ENCODE peak calls at places on chromosomes 6 and 20, in eight cellular contexts. One of them, this sample, is unnamed.

GRCh38 chr6:2110504-2110903 is 134.9 kb downstream of the GMDS start:
- DNase-seq in CD4-positive, alpha-beta T cell: no peak
- DNase-seq in progenitor cell of endocrine pancreas: no peak
- DNase-seq in nephron progenitor cell: no peak
- DNase-seq in tibial nerve: no peak
- DNase-seq in left ventricle myocardium inferior: no peak
- DNase-seq in A549: no peak
- DNase-seq in ascending aorta: peak; percentile 86
- DNase-seq in this sample: no peak

GRCh38 chr6:27374824-27375612 is 13.5 kb upstream of the ZNF391 start:
- DNase-seq in CD4-positive, alpha-beta T cell: peak; percentile 65
- DNase-seq in progenitor cell of endocrine pancreas: peak; percentile 56
- DNase-seq in nephron progenitor cell: peak; percentile 80
- DNase-seq in tibial nerve: peak; percentile 32
- DNase-seq in left ventricle myocardium inferior: peak; percentile 79
- DNase-seq in A549: no peak
- DNase-seq in ascending aorta: peak; percentile 85
- DNase-seq in this sample: no peak

GRCh38 chr6:82322386-82322785 is 41.2 kb upstream of the TPBG start:
- DNase-seq in CD4-positive, alpha-beta T cell: no peak
- DNase-seq in progenitor cell of endocrine pancreas: no peak
- DNase-seq in nephron progenitor cell: no peak
- DNase-seq in tibial nerve: no peak
- DNase-seq in left ventricle myocardium inferior: no peak
- DNase-seq in A549: no peak
- DNase-seq in ascending aorta: no peak
- DNase-seq in this sample: no peak

GRCh38 chr20:10864076-10864672 is 190.4 kb upstream of the JAG1 start:
- DNase-seq in CD4-positive, alpha-beta T cell: no peak
- DNase-seq in progenitor cell of endocrine pancreas: no peak
- DNase-seq in nephron progenitor cell: no peak
- DNase-seq in tibial nerve: no peak
- DNase-seq in left ventricle myocardium inferior: peak; percentile 25
- DNase-seq in A549: no peak
- DNase-seq in ascending aorta: no peak
- DNase-seq in this sample: no peak

GRCh38 chr6:107153061-107153460 is 37.7 kb upstream of the BEND3 start:
- DNase-seq in CD4-positive, alpha-beta T cell: no peak
- DNase-seq in progenitor cell of endocrine pancreas: no peak
- DNase-seq in nephron progenitor cell: no peak
- DNase-seq in tibial nerve: no peak
- DNase-seq in left ventricle myocardium inferior: no peak
- DNase-seq in A549: no peak
- DNase-seq in ascending aorta: no peak
- DNase-seq in this sample: peak; percentile 8

GRCh38 chr6:160387887-160388286 is 39.7 kb downstream of the SLC22A3 start:
- DNase-seq in CD4-positive, alpha-beta T cell: no peak
- DNase-seq in progenitor cell of endocrine pancreas: no peak
- DNase-seq in nephron progenitor cell: no peak
- DNase-seq in tibial nerve: no peak
- DNase-seq in left ventricle myocardium inferior: no peak
- DNase-seq in A549: no peak
- DNase-seq in ascending aorta: no peak
- DNase-seq in this sample: no peak

GRCh38 chr6:100801036-100801435 is 80.1 kb downstream of the ASCC3 start:
- DNase-seq in CD4-positive, alpha-beta T cell: no peak
- DNase-seq in progenitor cell of endocrine pancreas: no peak
- DNase-seq in nephron progenitor cell: no peak
- DNase-seq in tibial nerve: no peak
- DNase-seq in left ventricle myocardium inferior: no peak
- DNase-seq in A549: no peak
- DNase-seq in ascending aorta: no peak
- DNase-seq in this sample: no peak

GRCh38 chr6:53322188-53323029 is 26.3 kb downstream of the ELOVL5 start:
- DNase-seq in CD4-positive, alpha-beta T cell: no peak
- DNase-seq in progenitor cell of endocrine pancreas: no peak
- DNase-seq in nephron progenitor cell: no peak
- DNase-seq in tibial nerve: no peak
- DNase-seq in left ventricle myocardium inferior: no peak
- DNase-seq in A549: no peak
- DNase-seq in ascending aorta: no peak
- DNase-seq in this sample: no peak

GRCh38 chr20:22583773-22584629 is at the start of gene FOXA2:
- DNase-seq in CD4-positive, alpha-beta T cell: no peak
- DNase-seq in progenitor cell of endocrine pancreas: peak; percentile 81
- DNase-seq in nephron progenitor cell: peak; percentile 42
- DNase-seq in tibial nerve: no peak
- DNase-seq in left ventricle myocardium inferior: no peak
- DNase-seq in A549: peak; percentile 75
- DNase-seq in ascending aorta: no peak
- DNase-seq in this sample: no peak

GRCh38 chr6:120764312-120764711 is 570.0 kb downstream of the TBC1D32 start:
- DNase-seq in CD4-positive, alpha-beta T cell: no peak
- DNase-seq in progenitor cell of endocrine pancreas: no peak
- DNase-seq in nephron progenitor cell: no peak
- DNase-seq in tibial nerve: no peak
- DNase-seq in left ventricle myocardium inferior: no peak
- DNase-seq in A549: no peak
- DNase-seq in ascending aorta: no peak
- DNase-seq in this sample: no peak
- TF ChIP-seq CTCF in CD4-positive, alpha-beta T cell: no peak
- TF ChIP-seq CTCF in progenitor cell of endocrine pancreas: no peak
- TF ChIP-seq CTCF in nephron progenitor cell: no peak
- TF ChIP-seq CTCF in tibial nerve: no peak
- TF ChIP-seq CTCF in left ventricle myocardium inferior: no peak
- TF ChIP-seq CTCF in A549: no peak
- TF ChIP-seq CTCF in ascending aorta: no peak
- TF ChIP-seq CTCF in this sample: no peak

GRCh38 chr20:2402271-2402980 is 21.7 kb downstream of the TGM6 start:
- DNase-seq in CD4-positive, alpha-beta T cell: no peak
- DNase-seq in progenitor cell of endocrine pancreas: no peak
- DNase-seq in nephron progenitor cell: no peak
- DNase-seq in tibial nerve: no peak
- DNase-seq in left ventricle myocardium inferior: no peak
- DNase-seq in A549: peak; percentile 58
- DNase-seq in ascending aorta: peak; percentile 9
- DNase-seq in this sample: peak; percentile 33
- TF ChIP-seq CTCF in CD4-positive, alpha-beta T cell: no peak
- TF ChIP-seq CTCF in progenitor cell of endocrine pancreas: peak; percentile 32
- TF ChIP-seq CTCF in nephron progenitor cell: peak; percentile 36
- TF ChIP-seq CTCF in tibial nerve: no peak
- TF ChIP-seq CTCF in left ventricle myocardium inferior: no peak
- TF ChIP-seq CTCF in A549: peak; percentile 54
- TF ChIP-seq CTCF in ascending aorta: no peak
- TF ChIP-seq CTCF in this sample: peak; percentile 52

DNA sequence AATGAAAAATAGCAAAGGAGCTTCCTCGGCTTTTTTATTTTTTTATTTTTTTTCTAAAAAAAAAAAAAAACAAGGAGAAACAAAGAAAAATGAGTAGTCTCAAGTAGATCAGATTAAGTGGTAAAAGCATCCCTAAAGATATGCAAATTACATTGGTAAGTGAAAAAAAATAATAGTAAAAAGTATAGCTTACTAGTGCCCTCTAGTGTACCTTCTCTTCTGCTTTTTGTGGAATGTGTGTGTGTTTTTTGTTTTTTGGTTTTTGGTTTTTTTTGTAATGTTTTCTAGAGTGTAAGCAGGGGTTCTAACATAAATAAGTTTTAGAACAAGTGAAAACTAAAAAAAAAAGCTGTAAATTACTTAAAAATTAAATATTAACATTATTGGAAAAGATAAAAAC is 1062.0 kb downstream of the HACE1 start:
- DNase-seq in CD4-positive, alpha-beta T cell: no peak
- DNase-seq in progenitor cell of endocrine pancreas: no peak
- DNase-seq in nephron progenitor cell: no peak
- DNase-seq in tibial nerve: no peak
- DNase-seq in left ventricle myocardium inferior: no peak
- DNase-seq in A549: no peak
- DNase-seq in ascending aorta: no peak
- DNase-seq in this sample: no peak
- TF ChIP-seq CTCF in CD4-positive, alpha-beta T cell: no peak
- TF ChIP-seq CTCF in progenitor cell of endocrine pancreas: peak; percentile 69
- TF ChIP-seq CTCF in nephron progenitor cell: peak; percentile 55
- TF ChIP-seq CTCF in tibial nerve: no peak
- TF ChIP-seq CTCF in left ventricle myocardium inferior: peak; percentile 16
- TF ChIP-seq CTCF in A549: peak; percentile 39
- TF ChIP-seq CTCF in ascending aorta: no peak
- TF ChIP-seq CTCF in this sample: no peak

GRCh38 chr20:36997121-36997520 is 45.6 kb upstream of the SAMHD1 start:
- DNase-seq in CD4-positive, alpha-beta T cell: no peak
- DNase-seq in progenitor cell of endocrine pancreas: no peak
- DNase-seq in nephron progenitor cell: no peak
- DNase-seq in tibial nerve: no peak
- DNase-seq in left ventricle myocardium inferior: no peak
- DNase-seq in A549: no peak
- DNase-seq in ascending aorta: no peak
- DNase-seq in this sample: no peak

GRCh38 chr20:36988494-36988966 is 37.0 kb upstream of the SAMHD1 start:
- DNase-seq in CD4-positive, alpha-beta T cell: peak; percentile 53
- DNase-seq in progenitor cell of endocrine pancreas: no peak
- DNase-seq in nephron progenitor cell: no peak
- DNase-seq in tibial nerve: no peak
- DNase-seq in left ventricle myocardium inferior: no peak
- DNase-seq in A549: no peak
- DNase-seq in ascending aorta: no peak
- DNase-seq in this sample: no peak

GRCh38 chr20:36991708-36992107 is 40.2 kb upstream of the SAMHD1 start:
- DNase-seq in CD4-positive, alpha-beta T cell: no peak
- DNase-seq in progenitor cell of endocrine pancreas: no peak
- DNase-seq in nephron progenitor cell: no peak
- DNase-seq in tibial nerve: no peak
- DNase-seq in left ventricle myocardium inferior: no peak
- DNase-seq in A549: no peak
- DNase-seq in ascending aorta: no peak
- DNase-seq in this sample: no peak

GRCh38 chr20:36998652-36999051 is 47.1 kb upstream of the SAMHD1 start:
- DNase-seq in CD4-positive, alpha-beta T cell: peak; percentile 35
- DNase-seq in progenitor cell of endocrine pancreas: no peak
- DNase-seq in nephron progenitor cell: no peak
- DNase-seq in tibial nerve: no peak
- DNase-seq in left ventricle myocardium inferior: no peak
- DNase-seq in A549: no peak
- DNase-seq in ascending aorta: no peak
- DNase-seq in this sample: no peak

GRCh38 chr20:36992802-36993334 is 41.4 kb upstream of the SAMHD1 start:
- DNase-seq in CD4-positive, alpha-beta T cell: no peak
- DNase-seq in progenitor cell of endocrine pancreas: no peak
- DNase-seq in nephron progenitor cell: no peak
- DNase-seq in tibial nerve: no peak
- DNase-seq in left ventricle myocardium inferior: no peak
- DNase-seq in A549: no peak
- DNase-seq in ascending aorta: no peak
- DNase-seq in this sample: no peak
- TF ChIP-seq CTCF in CD4-positive, alpha-beta T cell: no peak
- TF ChIP-seq CTCF in progenitor cell of endocrine pancreas: no peak
- TF ChIP-seq CTCF in nephron progenitor cell: no peak
- TF ChIP-seq CTCF in tibial nerve: no peak
- TF ChIP-seq CTCF in left ventricle myocardium inferior: no peak
- TF ChIP-seq CTCF in A549: no peak
- TF ChIP-seq CTCF in ascending aorta: no peak
- TF ChIP-seq CTCF in this sample: no peak

GRCh38 chr6:39102024-39102820 is 12.8 kb downstream of the SAYSD1 start:
- DNase-seq in CD4-positive, alpha-beta T cell: no peak
- DNase-seq in progenitor cell of endocrine pancreas: peak; percentile 46
- DNase-seq in nephron progenitor cell: peak; percentile 66
- DNase-seq in tibial nerve: no peak
- DNase-seq in left ventricle myocardium inferior: peak; percentile 23
- DNase-seq in A549: no peak
- DNase-seq in ascending aorta: no peak
- DNase-seq in this sample: peak; percentile 21
- TF ChIP-seq CTCF in CD4-positive, alpha-beta T cell: peak; percentile 27
- TF ChIP-seq CTCF in progenitor cell of endocrine pancreas: peak; percentile 74
- TF ChIP-seq CTCF in nephron progenitor cell: peak; percentile 67
- TF ChIP-seq CTCF in tibial nerve: no peak
- TF ChIP-seq CTCF in left ventricle myocardium inferior: peak; percentile 56
- TF ChIP-seq CTCF in A549: no peak
- TF ChIP-seq CTCF in ascending aorta: no peak
- TF ChIP-seq CTCF in this sample: peak; percentile 34

DNA sequence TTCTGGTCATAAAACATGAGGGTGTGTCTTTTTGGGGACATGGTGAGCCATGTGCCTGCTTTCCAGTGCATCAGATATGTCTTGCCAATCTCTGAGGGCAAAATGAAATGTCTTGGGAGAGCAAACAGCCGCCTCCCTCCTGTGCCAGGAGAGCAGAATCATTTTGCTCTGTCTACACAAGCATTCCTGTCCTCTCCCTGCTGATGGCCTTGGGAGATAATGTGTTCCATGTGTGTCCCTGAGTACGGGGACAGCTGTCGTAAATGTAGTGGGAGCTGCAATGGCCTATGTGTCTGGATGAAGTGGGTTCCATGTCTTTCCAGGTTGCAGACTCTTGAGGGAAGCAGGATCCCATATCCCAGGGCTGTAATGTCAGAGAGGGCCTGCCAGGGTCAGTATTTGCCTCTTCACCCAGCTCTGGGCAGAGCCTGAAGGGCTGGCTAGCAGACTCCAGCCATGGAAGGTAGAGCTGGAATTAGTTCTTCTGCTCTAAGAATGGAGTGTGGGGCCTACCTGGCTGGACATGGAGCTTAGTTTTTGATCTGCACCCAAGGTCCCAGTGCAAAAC is 40.4 kb downstream of the MAFB start:
- DNase-seq in CD4-positive, alpha-beta T cell: no peak
- DNase-seq in progenitor cell of endocrine pancreas: no peak
- DNase-seq in nephron progenitor cell: no peak
- DNase-seq in tibial nerve: no peak
- DNase-seq in left ventricle myocardium inferior: no peak
- DNase-seq in A549: no peak
- DNase-seq in ascending aorta: no peak
- DNase-seq in this sample: no peak
- TF ChIP-seq CTCF in CD4-positive, alpha-beta T cell: no peak
- TF ChIP-seq CTCF in progenitor cell of endocrine pancreas: no peak
- TF ChIP-seq CTCF in nephron progenitor cell: no peak
- TF ChIP-seq CTCF in tibial nerve: no peak
- TF ChIP-seq CTCF in left ventricle myocardium inferior: no peak
- TF ChIP-seq CTCF in A549: no peak
- TF ChIP-seq CTCF in ascending aorta: no peak
- TF ChIP-seq CTCF in this sample: no peak

DNA sequence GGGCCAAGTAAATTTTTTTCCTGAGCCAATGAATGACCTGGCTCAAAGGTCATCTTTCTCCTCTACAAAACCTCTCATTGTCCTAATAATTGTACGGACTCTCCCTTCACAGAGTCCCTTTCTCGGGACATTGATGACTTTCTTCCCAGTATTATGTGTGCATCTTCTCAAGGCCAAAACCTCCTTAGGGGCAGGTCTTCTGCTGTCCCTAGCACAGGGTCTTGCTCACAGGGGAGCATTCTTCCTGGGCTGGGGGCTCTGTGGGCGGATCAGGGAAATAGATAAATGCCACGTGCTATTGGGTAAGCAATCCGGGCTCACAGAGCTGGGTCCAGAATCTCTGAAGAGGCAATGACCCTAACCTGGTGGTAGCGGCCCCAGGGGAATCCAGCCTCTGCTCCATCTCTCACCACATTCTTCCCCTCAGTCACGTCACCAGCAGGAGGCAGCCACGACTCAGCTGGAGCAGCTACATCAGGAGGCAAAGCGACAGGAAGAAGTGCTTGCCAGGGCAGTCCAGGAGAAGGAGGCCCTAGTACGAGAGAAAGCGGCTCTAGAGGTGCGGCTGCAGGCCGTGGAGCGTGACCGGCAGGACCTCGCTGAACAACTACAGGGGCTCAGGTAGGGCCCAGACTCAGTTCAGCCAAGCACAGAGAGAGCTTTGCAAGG is 23.5 kb downstream of the CEP250 start:
- DNase-seq in CD4-positive, alpha-beta T cell: no peak
- DNase-seq in progenitor cell of endocrine pancreas: no peak
- DNase-seq in nephron progenitor cell: no peak
- DNase-seq in tibial nerve: no peak
- DNase-seq in left ventricle myocardium inferior: no peak
- DNase-seq in A549: no peak
- DNase-seq in ascending aorta: peak; percentile 62
- DNase-seq in this sample: no peak
- TF ChIP-seq CTCF in CD4-positive, alpha-beta T cell: no peak
- TF ChIP-seq CTCF in progenitor cell of endocrine pancreas: no peak
- TF ChIP-seq CTCF in nephron progenitor cell: no peak
- TF ChIP-seq CTCF in tibial nerve: no peak
- TF ChIP-seq CTCF in left ventricle myocardium inferior: no peak
- TF ChIP-seq CTCF in A549: no peak
- TF ChIP-seq CTCF in ascending aorta: no peak
- TF ChIP-seq CTCF in this sample: peak; percentile 16

This sample was measured in AG09309.